ENCODE peak calls at places on chromosomes 7 and 10, in seven cellular contexts. Y is occipital lobe; R is pancreas; K is suprapubic skin; G is activated T-cell treated with anti-CD3 and anti-CD28 coated beads, Interleukin-2, amount 50 U/mL, for 24 hours; I is T-helper 2 cell; H is hypothalamus. E is an unnamed sample.

GRCh38 chr10:32000937-32001336 is 55.3 kb downstream of the KIF5B start:
- DNase-seq in H (no peak), Y (no peak), G (no peak), K (no peak), I (no peak), R (no peak), E (no peak)

GRCh38 chr7:93228302-93228701 is 2.0 kb upstream of the HEPACAM2 start:
- DNase-seq in I (no peak), K (no peak), H (no peak), Y (no peak), G (no peak), R (no peak), E (peak)

GRCh38 chr7:40516376-40516775 is 381.6 kb downstream of the SUGCT start:
- DNase-seq in Y (no peak), H (no peak), G (no peak), K (no peak), R (no peak), I (no peak), E (no peak)

GRCh38 chr10:2836921-2837662 is 230.3 kb upstream of the PFKP start:
- DNase-seq in Y (no peak), K (no peak), I (no peak), H (no peak), G (no peak), R (no peak), E (no peak)

GRCh38 chr10:82394122-82394521 is 519.1 kb downstream of the NRG3 start:
- DNase-seq in H (no peak), Y (peak), G (no peak), I (no peak), K (no peak), R (peak), E (peak)

GRCh38 chr7:11281953-11282352 is 308.3 kb downstream of the PHF14 start:
- DNase-seq in G (no peak), Y (no peak), K (no peak), I (no peak), H (no peak), R (no peak), E (no peak)

GRCh38 chr7:5429857-5430611 is 6.4 kb upstream of the TNRC18 start:
- DNase-seq in Y (no peak), G (peak), K (no peak), R (no peak), I (no peak), H (no peak), E (no peak)

GRCh38 chr10:109957092-109957797 is 33.9 kb upstream of the XPNPEP1 start:
- DNase-seq in G (no peak), H (no peak), Y (no peak), R (peak), K (no peak), I (no peak), E (no peak)

GRCh38 chr10:113047605-113047962 is 97.5 kb downstream of the TCF7L2 start:
- DNase-seq in G (no peak), H (peak), I (no peak), K (no peak), R (no peak), Y (no peak), E (no peak)

GRCh38 chr7:99365318-99366141 is 9.0 kb upstream of the ARPC1B start:
- DNase-seq in G (peak), R (peak), K (no peak), Y (no peak), H (no peak), I (peak), E (no peak)

GRCh38 chr10:8279598-8279997 is 225.1 kb downstream of the GATA3 start:
- DNase-seq in R (no peak), I (no peak), G (no peak), K (no peak), Y (no peak), H (no peak), E (no peak)

GRCh38 chr10:75276029-75276872 is 40.5 kb upstream of the COMTD1 start:
- DNase-seq in K (no peak), Y (no peak), G (no peak), H (no peak), R (no peak), I (no peak), E (no peak)

GRCh38 chr10:71829171-71829570 is 21.9 kb downstream of the PSAP start:
- DNase-seq in I (no peak), H (no peak), K (no peak), Y (no peak), G (no peak), R (no peak), E (no peak)

GRCh38 chr7:142185069-142185468 is 72.8 kb downstream of the PRSS58 start:
- DNase-seq in K (no peak), R (no peak), H (no peak), G (no peak), I (no peak), Y (no peak), E (no peak)

GRCh38 chr10:100731603-100732596 is 13.5 kb upstream of the PAX2 start:
- DNase-seq in Y (no peak), H (no peak), I (no peak), R (no peak), K (no peak), G (no peak), E (no peak)

GRCh38 chr10:86310702-86311101 is 55.9 kb downstream of the GRID1 start:
- DNase-seq in G (no peak), I (no peak), R (no peak), H (no peak), K (no peak), Y (no peak), E (no peak)

GRCh38 chr10:17647316-17647715 is 3.4 kb downstream of the STAM start:
- DNase-seq in Y (no peak), K (no peak), I (no peak), R (no peak), G (no peak), H (no peak), E (no peak)

GRCh38 chr10:58513189-58514101 is 773 bp downstream of the BICC1 start:
- DNase-seq in Y (no peak), H (peak), K (peak), G (peak), R (peak), I (no peak), E (peak)

GRCh38 chr7:46606771-46607170 is 685.7 kb upstream of the IGFBP3 start:
- DNase-seq in Y (no peak), G (no peak), R (no peak), K (no peak), H (no peak), I (no peak), E (no peak)

GRCh38 chr10:47179291-47179647 is 120.7 kb upstream of the GDF10 start:
- DNase-seq in G (no peak), I (no peak), K (no peak), Y (no peak), H (no peak), R (no peak), E (no peak)

GRCh38 chr10:89888647-89889046 is 187.3 kb downstream of the KIF20B start:
- DNase-seq in K (no peak), Y (no peak), I (no peak), G (no peak), R (no peak), H (no peak), E (peak)

GRCh38 chr10:72310636-72311035 is 36.9 kb downstream of the DDIT4 start:
- DNase-seq in R (no peak), K (no peak), Y (no peak), H (no peak), I (no peak), G (no peak), E (no peak)

GRCh38 chr10:110566472-110567200 is 859 bp upstream of the SMC3 start:
- DNase-seq in R (no peak), I (no peak), K (no peak), G (peak), Y (no peak), H (no peak), E (no peak)

GRCh38 chr7:159028456-159029401 is 115.9 kb downstream of the VIPR2 start:
- DNase-seq in R (no peak), Y (no peak), H (no peak), I (no peak), G (peak), K (peak), E (no peak)

GRCh38 chr10:75247797-75248196 is 12.0 kb upstream of the COMTD1 start:
- DNase-seq in R (peak), H (peak), I (no peak), Y (no peak), G (no peak), K (no peak), E (no peak)

GRCh38 chr7:139035588-139036353 is at the start of gene ZC3HAV1L:
- DNase-seq in Y (peak), G (peak), I (peak), H (peak), K (no peak), R (peak), E (no peak)

GRCh38 chr7:32670105-32670504 is 174.8 kb downstream of the AVL9 start:
- DNase-seq in K (no peak), G (no peak), Y (no peak), H (no peak), R (no peak), I (no peak), E (no peak)

GRCh38 chr7:465710-466400 is 53.8 kb downstream of the PDGFA start:
- DNase-seq in G (peak), Y (no peak), R (no peak), H (no peak), I (no peak), K (no peak), E (no peak)

GRCh38 chr7:31336202-31337035 is 4.1 kb downstream of the NEUROD6 start:
- DNase-seq in G (no peak), I (no peak), H (no peak), K (no peak), R (peak), Y (no peak), E (no peak)

GRCh38 chr7:68009716-68010115 is 1013.1 kb downstream of the TYW1 start:
- DNase-seq in Y (no peak), R (no peak), H (no peak), I (no peak), K (no peak), G (no peak), E (no peak)

GRCh38 chr7:1988533-1988930 is 244.2 kb downstream of the MAD1L1 start:
- DNase-seq in K (no peak), Y (no peak), I (no peak), G (no peak), R (no peak), H (no peak), E (no peak)

GRCh38 chr10:79273603-79274002 is 73.7 kb upstream of the PPIF start:
- DNase-seq in R (no peak), Y (no peak), K (no peak), I (no peak), G (no peak), H (no peak), E (no peak)

GRCh38 chr10:82683989-82684388 is 809.0 kb downstream of the NRG3 start:
- DNase-seq in G (no peak), H (no peak), I (no peak), R (no peak), Y (no peak), K (no peak), E (no peak)

GRCh38 chr7:157758468-157759245 is 421.9 kb downstream of the DNAJB6 start:
- DNase-seq in Y (no peak), H (no peak), R (no peak), I (no peak), G (no peak), K (no peak), E (no peak)

GRCh38 chr7:44639701-44640321 is 33.4 kb downstream of the OGDH start:
- DNase-seq in G (no peak), I (no peak), Y (no peak), H (no peak), K (peak), R (peak), E (no peak)

GRCh38 chr10:102738692-102739121 is 5.0 kb upstream of the WBP1L start:
- DNase-seq in H (no peak), I (no peak), R (no peak), G (no peak), K (no peak), Y (no peak), E (no peak)

GRCh38 chr7:93147358-93147757 is 827 bp downstream of the SAMD9L start:
- DNase-seq in R (no peak), Y (peak), K (no peak), H (no peak), I (peak), G (peak), E (peak)